ENCODE peak calls at places on chromosomes 2 and 18, in nine cellular contexts. J is stimulated activated CD4-positive, alpha-beta T cell treated with anti-CD3 and anti-CD28 coated beads, Interleukin-2, amount 100 ng/mL, for 48 hours; O is activated naive CD4-positive, alpha-beta T cell treated with anti-CD3 and anti-CD28 coated beads, Interleukin-2, amount 10 ng/mL, durations not matched to agents 7 days and 5 days; R is testis; B is T-helper 17 cell; K is M059J; U is DMS153; M is HTR-8/SVneo; A is GM13977. C is an unnamed sample.
A peak's percentile ranks its signal among the peaks of the same experiment; 100 is the strongest.

GRCh38 chr18:43170586-43170985 is 55.1 kb upstream of the RIT2 start:
- DNase-seq in O (no peak), R (no peak), A (no peak), U (no peak), B (no peak), M (no peak), K (no peak), J (no peak), C (no peak)

GRCh38 chr18:79068299-79068945 is 772 bp upstream of the ATP9B start:
- DNase-seq in B (peak; percentile 14), K (no peak), O (peak; percentile 61), U (no peak), J (no peak), M (no peak), R (peak; percentile 27), A (no peak), C (no peak)

GRCh38 chr2:15845737-15846405 is 94.5 kb upstream of the MYCN start:
- DNase-seq in R (no peak), J (no peak), U (no peak), A (no peak), B (no peak), M (no peak), O (no peak), K (no peak), C (no peak)

GRCh38 chr18:5440297-5440696 is 103.5 kb downstream of the EPB41L3 start:
- DNase-seq in A (no peak), K (no peak), U (no peak), M (no peak), B (no peak), J (no peak), O (no peak), R (no peak), C (no peak)

GRCh38 chr18:45526120-45526841 is 89.0 kb upstream of the SLC14A2 start:
- DNase-seq in K (peak; percentile 14), B (no peak), O (no peak), R (no peak), J (no peak), U (no peak), A (no peak), M (no peak), C (no peak)

GRCh38 chr2:121066526-121066925 is 218.5 kb downstream of the TFCP2L1 start:
- DNase-seq in M (no peak), R (no peak), K (peak; percentile 25), O (no peak), U (no peak), A (no peak), J (no peak), B (no peak), C (no peak)

GRCh38 chr2:12305931-12306330 is 410.8 kb upstream of the TRIB2 start:
- DNase-seq in A (no peak), O (no peak), R (no peak), J (no peak), B (no peak), M (no peak), U (no peak), K (no peak), C (no peak)

GRCh38 chr2:150125188-150125587 is 362.3 kb downstream of the RND3 start:
- DNase-seq in M (no peak), R (no peak), O (no peak), J (no peak), B (no peak), A (no peak), U (no peak), K (peak; percentile 89), C (no peak)

GRCh38 chr2:4420032-4420431 is 716.7 kb downstream of the DCDC2C start:
- DNase-seq in J (no peak), U (no peak), M (no peak), B (no peak), A (no peak), K (no peak), O (no peak), R (no peak), C (no peak)

GRCh38 chr2:134320930-134321329 is 67.1 kb downstream of the MGAT5 start:
- DNase-seq in J (no peak), R (no peak), K (peak; percentile 60), U (no peak), O (peak; percentile 65), A (no peak), M (no peak), B (peak; percentile 22), C (no peak)

GRCh38 chr2:65265090-65266045 is 37.7 kb downstream of the ACTR2 start:
- DNase-seq in M (peak; percentile 64), U (peak; percentile 72), K (peak; percentile 77), B (no peak), O (peak; percentile 27), R (no peak), J (no peak), A (no peak), C (peak; percentile 2)

GRCh38 chr2:139550873-139551272 is 770.7 kb upstream of the NXPH2 start:
- DNase-seq in K (no peak), O (no peak), A (no peak), J (no peak), R (no peak), U (no peak), B (no peak), M (no peak), C (no peak)

GRCh38 chr18:44712025-44712424 is 31.3 kb downstream of the SETBP1 start:
- DNase-seq in M (no peak), J (no peak), B (no peak), U (no peak), O (no peak), K (no peak), R (no peak), A (no peak), C (no peak)

GRCh38 chr18:63298393-63299015 is 21.1 kb downstream of the BCL2 start:
- DNase-seq in A (no peak), B (no peak), O (peak; percentile 65), M (no peak), J (no peak), U (no peak), K (no peak), R (no peak), C (no peak)

GRCh38 chr2:129252781-129253460 is 726.5 kb upstream of the RAB6C start:
- DNase-seq in J (no peak), R (no peak), K (no peak), B (no peak), O (no peak), U (no peak), A (no peak), M (no peak), C (no peak)

GRCh38 chr2:61353909-61354308 is 117.0 kb downstream of the USP34 start:
- DNase-seq in R (no peak), M (no peak), B (no peak), O (no peak), J (no peak), K (no peak), U (no peak), A (no peak), C (no peak)

GRCh38 chr2:36173760-36174362 is 181.7 kb upstream of the CRIM1 start:
- DNase-seq in M (no peak), K (peak; percentile 12), B (no peak), A (no peak), J (no peak), R (no peak), U (no peak), O (no peak), C (no peak)

GRCh38 chr2:12331698-12332097 is 385.0 kb upstream of the TRIB2 start:
- DNase-seq in O (no peak), B (no peak), J (no peak), R (no peak), K (no peak), U (no peak), A (no peak), M (no peak), C (no peak)

GRCh38 chr2:73063909-73064875 is 7.3 kb downstream of the SFXN5 start:
- DNase-seq in R (no peak), M (peak; percentile 66), J (no peak), K (peak; percentile 83), A (no peak), U (peak; percentile 6), O (no peak), B (no peak), C (no peak)

GRCh38 chr2:17520761-17521160 is 2.5 kb upstream of the RAD51AP2 start:
- DNase-seq in J (no peak), R (no peak), A (no peak), K (no peak), M (no peak), U (no peak), O (no peak), B (no peak), C (no peak)

GRCh38 chr2:218024336-218024735 is 21.5 kb upstream of the TNS1 start:
- DNase-seq in A (no peak), B (no peak), M (no peak), U (no peak), J (no peak), R (no peak), O (peak; percentile 15), K (no peak), C (no peak)

GRCh38 chr2:230643576-230644291 is 68.9 kb upstream of the CAB39 start:
- DNase-seq in M (no peak), A (peak; percentile 51), O (peak; percentile 66), K (no peak), J (no peak), R (peak; percentile 31), B (no peak), U (peak; percentile 45), C (no peak)

GRCh38 chr2:153623020-153623419 is 144.5 kb upstream of the RPRM start:
- DNase-seq in A (no peak), R (no peak), J (no peak), U (no peak), B (no peak), M (no peak), K (no peak), O (no peak), C (no peak)

GRCh38 chr2:226795281-226796011 is 4.2 kb downstream of the IRS1 start:
- DNase-seq in O (no peak), J (no peak), U (no peak), R (no peak), M (no peak), K (no peak), A (no peak), B (no peak), C (no peak)

GRCh38 chr2:220394433-220394832 is 767.0 kb downstream of the SLC4A3 start:
- DNase-seq in O (no peak), M (peak; percentile 22), B (no peak), R (peak; percentile 21), A (no peak), K (peak; percentile 86), J (no peak), U (peak; percentile 3), C (no peak)

GRCh38 chr2:47905454-47906260 is 641 bp downstream of the FBXO11 start:
- DNase-seq in M (no peak), J (peak; percentile 40), B (peak; percentile 55), O (peak; percentile 70), K (peak; percentile 32), A (peak; percentile 57), R (peak; percentile 65), U (no peak), C (peak; percentile 55)

GRCh38 chr18:37483221-37483971 is 82.2 kb downstream of the CELF4 start:
- DNase-seq in O (no peak), B (no peak), M (peak; percentile 10), J (no peak), R (peak; percentile 38), A (no peak), K (peak; percentile 40), U (no peak), C (no peak)

GRCh38 chr2:18467727-18468363 is 92.6 kb downstream of the RDH14 start:
- DNase-seq in J (no peak), O (no peak), M (no peak), U (no peak), A (no peak), B (no peak), K (no peak), R (no peak), C (no peak)

GRCh38 chr2:88114821-88115220 is 13.0 kb downstream of the FABP1 start:
- DNase-seq in R (no peak), J (no peak), M (no peak), O (no peak), U (no peak), A (no peak), K (no peak), B (no peak), C (no peak)

GRCh38 chr2:227817940-227818568 is 4.4 kb downstream of the CCL20 start:
- DNase-seq in A (no peak), U (no peak), R (peak; percentile 56), M (peak; percentile 78), O (peak; percentile 36), B (peak; percentile 74), J (peak; percentile 74), K (peak; percentile 100), C (peak; percentile 17)

GRCh38 chr2:168436840-168437239 is 19.2 kb upstream of the CERS6 start:
- DNase-seq in M (no peak), J (no peak), K (no peak), A (no peak), B (no peak), U (no peak), O (no peak), R (no peak), C (no peak)

C was measured in nucleus accumbens.